ENCODE peak calls at places on chromosome 2, in ten cellular contexts. P is naive thymus-derived CD4-positive, alpha-beta T cell; M is IMR-90; K is Peyer's patch; O is pancreas; C is upper lobe of right lung; Y is A549; Z is mucosa of descending colon; G is PC-3; I is Panc1. W is an unnamed sample.
A peak's percentile ranks its signal among the peaks of the same experiment; 100 is the strongest.

GRCh38 chr2:119279666-119280065 is 56.0 kb downstream of the STEAP3 start:
- DNase-seq in P (no peak), M (no peak), K (no peak), O (no peak), C (no peak), Y (no peak), Z (no peak), G (no peak), I (no peak), W (no peak)

GRCh38 chr2:38301340-38301968 is 75.6 kb downstream of the ATL2 start:
- DNase-seq in P (no peak), M (no peak), K (no peak), O (no peak), C (no peak), Y (no peak), Z (no peak), G (no peak), I (no peak), W (no peak)

GRCh38 chr2:196277002-196277401 is 105.6 kb upstream of the STK17B start:
- DNase-seq in P (peak; percentile 70), M (peak; percentile 64), K (no peak), O (no peak), C (no peak), Y (no peak), Z (no peak), G (peak; percentile 59), I (no peak), W (no peak)

GRCh38 chr2:43328157-43328556 is 101.8 kb upstream of the ZFP36L2 start:
- DNase-seq in P (no peak), M (peak; percentile 54), K (no peak), O (no peak), C (no peak), Y (no peak), Z (no peak), G (no peak), I (no peak), W (no peak)

GRCh38 chr2:60470340-60470739 is 83.1 kb downstream of the BCL11A start:
- DNase-seq in P (no peak), M (no peak), K (no peak), O (no peak), C (no peak), Y (no peak), Z (no peak), G (no peak), I (no peak), W (no peak)

GRCh38 chr2:20991031-20991430 is 52.8 kb downstream of the APOB start:
- DNase-seq in P (no peak), M (no peak), K (no peak), O (no peak), C (no peak), Y (no peak), Z (no peak), G (no peak), I (no peak), W (no peak)

GRCh38 chr2:101762451-101763171 is 65.1 kb downstream of the MAP4K4 start:
- DNase-seq in P (no peak), M (no peak), K (no peak), O (no peak), C (no peak), Y (no peak), Z (no peak), G (no peak), I (no peak), W (no peak)

GRCh38 chr2:64234785-64235184 is 90.6 kb upstream of the PELI1 start:
- DNase-seq in P (no peak), M (no peak), K (no peak), O (no peak), C (no peak), Y (no peak), Z (no peak), G (no peak), I (no peak), W (no peak)

GRCh38 chr2:135916232-135916631 is 40.0 kb upstream of the MCM6 start:
- DNase-seq in P (peak; percentile 61), M (peak; percentile 40), K (no peak), O (no peak), C (no peak), Y (peak; percentile 35), Z (no peak), G (peak; percentile 76), I (peak; percentile 13), W (no peak)

GRCh38 chr2:60071427-60071826 is 482.0 kb downstream of the BCL11A start:
- DNase-seq in P (no peak), M (no peak), K (no peak), O (no peak), C (no peak), Y (no peak), Z (no peak), G (no peak), I (no peak), W (no peak)

GRCh38 chr2:197803033-197803444 is 1.4 kb upstream of the PLCL1 start:
- DNase-seq in P (peak; percentile 72), M (peak; percentile 63), K (no peak), O (no peak), C (no peak), Y (peak; percentile 53), Z (no peak), G (peak; percentile 63), I (peak; percentile 28), W (no peak)

GRCh38 chr2:2108756-2109155 is 222.3 kb downstream of the MYT1L start:
- DNase-seq in P (no peak), M (no peak), K (no peak), O (no peak), C (no peak), Y (no peak), Z (no peak), G (no peak), I (no peak), W (no peak)

GRCh38 chr2:19819097-19820065 is 82.4 kb downstream of the TTC32 start:
- DNase-seq in P (no peak), M (peak; percentile 85), K (no peak), O (no peak), C (no peak), Y (peak; percentile 65), Z (no peak), G (peak; percentile 93), I (no peak), W (no peak)

GRCh38 chr2:73896362-73897239 is 3.8 kb downstream of the ACTG2 start:
- DNase-seq in P (peak; percentile 34), M (peak; percentile 92), K (no peak), O (no peak), C (no peak), Y (no peak), Z (no peak), G (no peak), I (no peak), W (no peak)

GRCh38 chr2:10878268-10878915 is 33.3 kb upstream of the KCNF1 start:
- DNase-seq in P (no peak), M (no peak), K (no peak), O (no peak), C (no peak), Y (no peak), Z (no peak), G (no peak), I (no peak), W (no peak)

GRCh38 chr2:95049961-95050360 is 24.5 kb downstream of the MAL start:
- DNase-seq in P (no peak), M (no peak), K (peak; percentile 19), O (no peak), C (peak; percentile 30), Y (no peak), Z (no peak), G (no peak), I (no peak), W (peak; percentile 56)
- H3K4me1 ChIP-seq in P (no peaks in the 10 kb centered on the region), M (peaks cover 1% of the 10 kb centered on the region), K (no peaks in the 10 kb centered on the region), O (no peaks in the 10 kb centered on the region), C (no peaks in the 10 kb centered on the region), Y (no peaks in the 10 kb centered on the region), Z (no peaks in the 10 kb centered on the region), G (peaks cover 25% of the 10 kb centered on the region), I (no peaks in the 10 kb centered on the region), W (no peaks in the 10 kb centered on the region)

GRCh38 chr2:159715451-159715850 is 3.1 kb downstream of the MARCHF7 start:
- DNase-seq in P (no peak), M (no peak), K (no peak), O (no peak), C (no peak), Y (no peak), Z (no peak), G (peak; percentile 49), I (no peak), W (no peak)
- H3K4me3 ChIP-seq in P (no peak overlapping the region), M (no peak overlapping the region), K (no peak overlapping the region), O (no peak overlapping the region), C (no peak overlapping the region), Y (no peak overlapping the region), Z (no peak overlapping the region), G (peak overlapping the region; percentile 100), I (no peak overlapping the region), W (no peak overlapping the region)

GRCh38 chr2:168137510-168138180 is 109.8 kb downstream of the STK39 start:
- DNase-seq in P (no peak), M (no peak), K (no peak), O (no peak), C (no peak), Y (no peak), Z (no peak), G (no peak), I (no peak), W (no peak)

GRCh38 chr2:168135630-168136029 is 111.8 kb downstream of the STK39 start:
- DNase-seq in P (no peak), M (peak; percentile 23), K (no peak), O (no peak), C (no peak), Y (no peak), Z (no peak), G (peak; percentile 62), I (no peak), W (no peak)

GRCh38 chr2:168134485-168134884 is 112.9 kb downstream of the STK39 start:
- DNase-seq in P (no peak), M (no peak), K (no peak), O (no peak), C (no peak), Y (no peak), Z (no peak), G (no peak), I (no peak), W (no peak)

GRCh38 chr2:168136392-168136977 is 110.9 kb downstream of the STK39 start:
- DNase-seq in P (peak; percentile 27), M (peak; percentile 48), K (no peak), O (no peak), C (no peak), Y (peak; percentile 52), Z (no peak), G (peak; percentile 80), I (peak; percentile 39), W (no peak)

GRCh38 chr2:168135121-168135520 is 112.3 kb downstream of the STK39 start:
- DNase-seq in P (no peak), M (no peak), K (no peak), O (no peak), C (no peak), Y (no peak), Z (no peak), G (no peak), I (no peak), W (no peak)
- H3K4me1 ChIP-seq in P (no peaks in the 10 kb centered on the region), M (peaks cover 4% of the 10 kb centered on the region), K (no peaks in the 10 kb centered on the region), O (peaks cover 28% of the 10 kb centered on the region), C (no peaks in the 10 kb centered on the region), Y (peaks cover 10% of the 10 kb centered on the region), Z (no peaks in the 10 kb centered on the region), G (peaks cover 17% of the 10 kb centered on the region), I (no peaks in the 10 kb centered on the region), W (no peaks in the 10 kb centered on the region)

DNA sequence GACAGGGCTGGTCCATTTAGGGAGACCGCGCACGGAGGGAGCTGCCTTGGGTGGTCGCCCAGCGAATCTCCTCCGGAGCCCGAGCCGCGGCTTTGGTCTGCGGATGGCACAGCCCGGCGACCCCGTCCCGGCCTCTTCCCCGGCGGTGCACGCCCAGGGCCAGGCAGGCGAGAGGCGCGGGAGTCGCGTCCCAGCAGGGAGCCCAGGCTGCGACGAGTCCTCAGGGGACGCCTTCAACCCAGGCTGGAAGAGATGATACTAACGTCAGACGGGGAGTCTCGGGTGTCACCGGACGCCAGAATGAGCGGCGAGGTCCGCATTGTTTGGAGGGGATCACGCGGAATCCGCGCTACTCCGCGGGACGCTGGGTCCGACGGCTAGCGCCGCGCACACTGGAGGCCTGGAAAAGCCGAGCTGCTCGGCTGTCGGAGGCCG is 909 bp upstream of the CRACDL start:
- DNase-seq in P (no peak), M (no peak), K (peak; percentile 42), O (no peak), C (peak; percentile 66), Y (no peak), Z (no peak), G (no peak), I (no peak), W (no peak)
- H3K4me3 ChIP-seq in P (peak overlapping the region; percentile 30), M (no peak overlapping the region), K (peak overlapping the region; percentile 60), O (peak overlapping the region; percentile 43), C (peak overlapping the region; percentile 51), Y (peak overlapping the region; percentile 52), Z (no peak overlapping the region), G (peak overlapping the region; percentile 66), I (no peak overlapping the region), W (peak overlapping the region; percentile 41)

W was measured in spleen.